ENCODE peak calls at places on chromosomes 6 and 20, in six cellular contexts. A is pancreas; P is activated CD8-positive, alpha-beta memory T cell treated with anti-CD3 and anti-CD28 coated beads for 48 hours; C is stimulated activated CD8-positive, alpha-beta memory T cell treated with anti-CD3 and anti-CD28 coated beads, Interleukin-2, amount 100 ng/mL, for 1 hour; T is A172; Q is GM04504. U is an unnamed sample.

GRCh38 chr6:31493875-31494694 is 3.9 kb upstream of the MICB start:
- DNase-seq in A (peak), P (peak), C (peak), T (peak), Q (peak), U (peak)

GRCh38 chr20:7967199-7967844 is 27.1 kb upstream of the HAO1 start:
- DNase-seq in A (no peak), P (no peak), C (no peak), T (peak), Q (peak), U (no peak)

GRCh38 chr6:126631343-126631742 is 291.4 kb downstream of the CENPW start:
- DNase-seq in A (no peak), P (no peak), C (no peak), T (no peak), Q (peak), U (no peak)

GRCh38 chr20:51220293-51220706 is 197.4 kb upstream of the KCNG1 start:
- DNase-seq in A (peak), P (peak), C (peak), T (peak), Q (no peak), U (peak)

GRCh38 chr6:34484899-34485298 is 19.0 kb downstream of the PACSIN1 start:
- DNase-seq in A (peak), P (peak), C (peak), T (peak), Q (no peak), U (no peak)

GRCh38 chr6:81451787-81452186 is 300.7 kb downstream of the TENT5A start:
- DNase-seq in A (no peak), P (no peak), C (no peak), T (peak), Q (peak), U (peak)

GRCh38 chr20:17570347-17571152 is 675 bp downstream of the DSTN start:
- DNase-seq in A (peak), P (no peak), C (no peak), T (peak), Q (no peak), U (peak)

GRCh38 chr20:45545754-45546453 is 1.3 kb downstream of the EPPIN start:
- DNase-seq in A (no peak), P (no peak), C (no peak), T (peak), Q (peak), U (no peak)

GRCh38 chr6:447381-448165 is 56.0 kb downstream of the IRF4 start:
- DNase-seq in A (no peak), P (no peak), C (no peak), T (no peak), Q (no peak), U (no peak)

GRCh38 chr6:1029196-1029595 is 282.7 kb upstream of the FOXQ1 start:
- DNase-seq in A (no peak), P (no peak), C (no peak), T (no peak), Q (peak), U (no peak)

GRCh38 chr20:54065601-54066038 is 4.8 kb downstream of the BCAS1 start:
- DNase-seq in A (no peak), P (no peak), C (no peak), T (no peak), Q (no peak), U (no peak)

GRCh38 chr6:139126255-139126654 is 8.6 kb upstream of the HECA start:
- DNase-seq in A (no peak), P (no peak), C (no peak), T (no peak), Q (peak), U (no peak)

GRCh38 chr20:48761023-48761785 is 66.6 kb downstream of the PREX1 start:
- DNase-seq in A (no peak), P (no peak), C (peak), T (no peak), Q (no peak), U (no peak)

GRCh38 chr6:149782337-149782736 is 32.8 kb downstream of the PCMT1 start:
- DNase-seq in A (no peak), P (no peak), C (no peak), T (no peak), Q (no peak), U (no peak)

GRCh38 chr20:46438156-46438750 is 31.8 kb upstream of the ELMO2 start:
- DNase-seq in A (no peak), P (no peak), C (no peak), T (peak), Q (peak), U (peak)

GRCh38 chr20:13533946-13534345 is 104.8 kb downstream of the TASP1 start:
- DNase-seq in A (no peak), P (no peak), C (no peak), T (no peak), Q (no peak), U (no peak)

GRCh38 chr20:45059022-45059728 is 41.8 kb downstream of the KCNS1 start:
- DNase-seq in A (no peak), P (no peak), C (no peak), T (peak), Q (no peak), U (peak)

GRCh38 chr6:38110407-38111025 is 291.0 kb downstream of the ZFAND3 start:
- DNase-seq in A (no peak), P (no peak), C (no peak), T (no peak), Q (no peak), U (peak)

GRCh38 chr20:3613821-3614440 is 49.3 kb downstream of the GFRA4 start:
- DNase-seq in A (no peak), P (no peak), C (no peak), T (no peak), Q (no peak), U (no peak)

GRCh38 chr6:73943401-73943800 is 247.4 kb downstream of the CD109 start:
- DNase-seq in A (no peak), P (no peak), C (no peak), T (no peak), Q (no peak), U (no peak)

GRCh38 chr6:36848658-36849441 is 9.6 kb upstream of the CPNE5 start:
- DNase-seq in A (peak), P (no peak), C (no peak), T (peak), Q (no peak), U (no peak)

GRCh38 chr20:39879296-39879695 is 809.7 kb downstream of the MAFB start:
- DNase-seq in A (no peak), P (no peak), C (no peak), T (no peak), Q (no peak), U (no peak)

GRCh38 chr6:25250878-25251277 is 28.3 kb upstream of the CARMIL1 start:
- DNase-seq in A (no peak), P (peak), C (no peak), T (peak), Q (no peak), U (peak)

GRCh38 chr20:34569598-34569997 is 11.1 kb downstream of the MAP1LC3A start:
- DNase-seq in A (no peak), P (no peak), C (no peak), T (no peak), Q (no peak), U (no peak)

GRCh38 chr6:37284781-37285180 is 26.8 kb upstream of the TMEM217 start:
- DNase-seq in A (no peak), P (no peak), C (no peak), T (no peak), Q (no peak), U (no peak)

GRCh38 chr20:50758469-50758868 is 27.1 kb downstream of the PARD6B start:
- DNase-seq in A (no peak), P (no peak), C (no peak), T (no peak), Q (no peak), U (no peak)